ENCODE peak calls at places on chromosomes 3 and 15, in four cellular contexts. One of them, this sample, is unnamed. For H3K27me3, the result is how much of the 10 kb centered on the place peaks cover.

GRCh38 chr15:84859143-84859542 is 25.3 kb upstream of the SLC28A1 start:
- DNase-seq in H9: no peak
- DNase-seq in osteoblast: no peak
- DNase-seq in mammary epithelial cell: peak
- DNase-seq in this sample: no peak

GRCh38 chr3:80099559-80099958 is 331.8 kb upstream of the ROBO1 start:
- DNase-seq in H9: no peak
- DNase-seq in osteoblast: no peak
- DNase-seq in mammary epithelial cell: no peak
- DNase-seq in this sample: no peak

GRCh38 chr3:178444416-178444815 is 91.8 kb upstream of the KCNMB2 start:
- DNase-seq in mammary epithelial cell: no peak
- DNase-seq in osteoblast: no peak
- DNase-seq in H9: no peak
- DNase-seq in this sample: no peak

GRCh38 chr3:156455839-156456238 is 99.1 kb downstream of the SSR3 start:
- DNase-seq in mammary epithelial cell: no peak
- DNase-seq in osteoblast: no peak
- DNase-seq in H9: peak
- DNase-seq in this sample: no peak

GRCh38 chr3:133934996-133935842 is 39.5 kb upstream of the RAB6B start:
- DNase-seq in mammary epithelial cell: no peak
- DNase-seq in H9: peak
- DNase-seq in osteoblast: no peak
- DNase-seq in this sample: peak

GRCh38 chr3:186536883-186537553 is 7.2 kb downstream of the CRYGS start:
- DNase-seq in H9: no peak
- DNase-seq in osteoblast: no peak
- DNase-seq in mammary epithelial cell: no peak
- DNase-seq in this sample: no peak

GRCh38 chr3:9884555-9885165 is 4.6 kb upstream of the CIDEC start:
- DNase-seq in osteoblast: peak
- DNase-seq in mammary epithelial cell: peak
- DNase-seq in H9: no peak
- DNase-seq in this sample: no peak

GRCh38 chr3:88203537-88204143 is 53.9 kb downstream of the C3orf38 start:
- DNase-seq in osteoblast: peak
- DNase-seq in H9: peak
- DNase-seq in mammary epithelial cell: peak
- DNase-seq in this sample: no peak

GRCh38 chr3:129575987-129576364 is 30.5 kb downstream of the PLXND1 start:
- DNase-seq in H9: no peak
- DNase-seq in osteoblast: no peak
- DNase-seq in mammary epithelial cell: no peak
- DNase-seq in this sample: no peak

GRCh38 chr3:186570941-186571643 is 572 bp downstream of the DNAJB11 start:
- DNase-seq in H9: no peak
- DNase-seq in mammary epithelial cell: no peak
- DNase-seq in osteoblast: peak
- DNase-seq in this sample: no peak

GRCh38 chr3:132006605-132007204 is 28.1 kb downstream of the CPNE4 start:
- DNase-seq in osteoblast: peak
- DNase-seq in mammary epithelial cell: peak
- DNase-seq in H9: peak
- DNase-seq in this sample: no peak

GRCh38 chr3:134369231-134369741 is 5.0 kb downstream of the AMOTL2 start:
- DNase-seq in H9: peak
- DNase-seq in osteoblast: peak
- DNase-seq in mammary epithelial cell: no peak
- DNase-seq in this sample: no peak

GRCh38 chr3:110969229-110970211 is 102.1 kb upstream of the NECTIN3 start:
- DNase-seq in osteoblast: no peak
- DNase-seq in mammary epithelial cell: no peak
- DNase-seq in H9: no peak
- DNase-seq in this sample: no peak

GRCh38 chr3:9231488-9231887 is 18.0 kb downstream of the SRGAP3 start:
- DNase-seq in mammary epithelial cell: no peak
- DNase-seq in H9: no peak
- DNase-seq in osteoblast: no peak
- DNase-seq in this sample: no peak

GRCh38 chr3:21435871-21436270 is 315.1 kb downstream of the ZNF385D start:
- DNase-seq in mammary epithelial cell: peak
- DNase-seq in osteoblast: no peak
- DNase-seq in H9: no peak
- DNase-seq in this sample: no peak

GRCh38 chr3:71997066-71997653 is 212.2 kb upstream of the PROK2 start:
- DNase-seq in osteoblast: no peak
- DNase-seq in mammary epithelial cell: no peak
- DNase-seq in H9: no peak
- DNase-seq in this sample: no peak

GRCh38 chr3:178384302-178384939 is 151.8 kb upstream of the KCNMB2 start:
- DNase-seq in mammary epithelial cell: no peak
- DNase-seq in osteoblast: no peak
- DNase-seq in H9: no peak
- DNase-seq in this sample: no peak

GRCh38 chr3:72031581-72031980 is 246.6 kb upstream of the PROK2 start:
- DNase-seq in H9: no peak
- DNase-seq in osteoblast: peak
- DNase-seq in mammary epithelial cell: peak
- DNase-seq in this sample: no peak

GRCh38 chr3:155581579-155581978 is 163.3 kb downstream of the PLCH1 start:
- DNase-seq in H9: no peak
- DNase-seq in mammary epithelial cell: no peak
- DNase-seq in osteoblast: no peak
- DNase-seq in this sample: no peak

GRCh38 chr15:40104865-40105516 is 3.7 kb downstream of the BMF start:
- DNase-seq in osteoblast: peak
- DNase-seq in mammary epithelial cell: peak
- DNase-seq in H9: peak
- DNase-seq in this sample: no peak

GRCh38 chr3:189947948-189948723 is 172.6 kb downstream of the P3H2 start:
- DNase-seq in H9: no peak
- DNase-seq in mammary epithelial cell: peak
- DNase-seq in osteoblast: no peak
- DNase-seq in this sample: no peak

GRCh38 chr3:71065764-71066013 is 517.8 kb downstream of the FOXP1 start:
- DNase-seq in mammary epithelial cell: no peak
- DNase-seq in osteoblast: no peak
- DNase-seq in H9: no peak
- DNase-seq in this sample: no peak

GRCh38 chr15:79310612-79310984 is 314 bp upstream of the TMED3 start:
- DNase-seq in mammary epithelial cell: peak
- DNase-seq in H9: no peak
- DNase-seq in osteoblast: no peak
- DNase-seq in this sample: no peak

GRCh38 chr15:90679959-90680358 is 37.2 kb upstream of the BLM start:
- DNase-seq in mammary epithelial cell: no peak
- DNase-seq in osteoblast: no peak
- DNase-seq in H9: no peak
- DNase-seq in this sample: no peak

GRCh38 chr15:73826711-73827243 is 46.6 kb upstream of the TBC1D21 start:
- DNase-seq in mammary epithelial cell: peak
- DNase-seq in osteoblast: no peak
- DNase-seq in H9: no peak
- DNase-seq in this sample: no peak

GRCh38 chr15:73832657-73833056 is 40.7 kb upstream of the TBC1D21 start:
- DNase-seq in osteoblast: no peak
- DNase-seq in mammary epithelial cell: no peak
- DNase-seq in H9: no peak
- DNase-seq in this sample: no peak
- H3K27me3 ChIP-seq in osteoblast: under half
- H3K27me3 ChIP-seq in mammary epithelial cell: under half
- H3K27me3 ChIP-seq in H9: under half
- H3K27me3 ChIP-seq in this sample: under half

GRCh38 chr15:41975679-41976078 is 3.3 kb upstream of the EHD4 start:
- DNase-seq in mammary epithelial cell: no peak
- DNase-seq in H9: no peak
- DNase-seq in osteoblast: no peak
- DNase-seq in this sample: no peak
- H3K27me3 ChIP-seq in mammary epithelial cell: under half
- H3K27me3 ChIP-seq in H9: under half
- H3K27me3 ChIP-seq in osteoblast: under half
- H3K27me3 ChIP-seq in this sample: under half

GRCh38 chr3:39601241-39601640 is 133.8 kb downstream of the MOBP start:
- DNase-seq in mammary epithelial cell: no peak
- DNase-seq in H9: no peak
- DNase-seq in osteoblast: no peak
- DNase-seq in this sample: no peak
- H3K27me3 ChIP-seq in mammary epithelial cell: under half
- H3K27me3 ChIP-seq in H9: under half
- H3K27me3 ChIP-seq in osteoblast: under half
- H3K27me3 ChIP-seq in this sample: under half

GRCh38 chr3:39237012-39237411 is 42.8 kb downstream of the CX3CR1 start:
- DNase-seq in H9: no peak
- DNase-seq in mammary epithelial cell: no peak
- DNase-seq in osteoblast: no peak
- DNase-seq in this sample: no peak
- H3K27me3 ChIP-seq in H9: under half
- H3K27me3 ChIP-seq in mammary epithelial cell: under half
- H3K27me3 ChIP-seq in osteoblast: under half
- H3K27me3 ChIP-seq in this sample: under half

DNA sequence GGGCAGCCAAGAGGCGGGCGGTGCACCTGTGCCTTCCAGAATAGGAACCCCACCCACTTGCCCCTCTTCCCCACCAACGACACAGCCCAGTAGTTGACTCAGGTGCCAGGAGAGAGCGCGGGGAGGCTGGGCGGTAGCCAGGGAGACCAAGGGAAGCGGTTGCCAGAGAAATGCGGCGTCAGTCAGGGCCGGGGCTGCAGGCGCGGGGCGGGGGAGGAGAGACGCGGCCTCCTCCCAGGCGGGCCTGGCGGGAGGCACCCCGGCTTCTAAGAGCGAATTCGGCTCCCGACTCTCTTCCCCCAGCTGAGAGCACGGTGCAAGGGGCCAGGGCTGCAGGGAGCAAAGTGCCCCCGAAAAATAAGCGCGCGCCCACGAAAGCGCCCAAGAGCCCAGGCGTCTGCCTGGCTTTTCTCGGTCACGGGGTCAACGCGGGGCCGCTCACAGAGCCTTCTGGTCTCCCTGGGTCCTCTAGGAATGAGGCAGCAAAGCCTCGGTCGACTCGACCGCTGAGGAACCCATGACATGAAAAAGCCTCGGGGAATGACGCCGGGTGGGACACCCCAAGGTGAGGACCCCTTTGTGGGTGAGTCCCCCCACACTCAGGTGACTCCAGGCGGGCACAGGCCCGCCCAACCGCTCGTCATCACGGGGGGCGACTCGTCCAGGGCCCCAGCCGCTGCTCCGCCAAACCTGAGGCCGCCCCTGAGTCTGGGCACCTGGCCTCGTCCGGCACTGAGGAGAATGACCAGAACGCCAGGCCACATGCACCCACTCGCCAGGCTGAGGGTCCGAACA is 716 bp downstream of the CPEB1 start:
- DNase-seq in H9: peak
- DNase-seq in osteoblast: no peak
- DNase-seq in mammary epithelial cell: no peak
- DNase-seq in this sample: no peak
- H3K27me3 ChIP-seq in H9: under half
- H3K27me3 ChIP-seq in osteoblast: half or more
- H3K27me3 ChIP-seq in mammary epithelial cell: under half
- H3K27me3 ChIP-seq in this sample: under half

GRCh38 chr3:45772341-45773035 is 23.8 kb downstream of the SLC6A20 start:
- DNase-seq in mammary epithelial cell: no peak
- DNase-seq in osteoblast: no peak
- DNase-seq in H9: no peak
- DNase-seq in this sample: peak
- H3K27me3 ChIP-seq in mammary epithelial cell: under half
- H3K27me3 ChIP-seq in osteoblast: under half
- H3K27me3 ChIP-seq in H9: under half
- H3K27me3 ChIP-seq in this sample: under half

GRCh38 chr3:4509043-4509442 is 15.9 kb downstream of the ITPR1 start:
- DNase-seq in H9: no peak
- DNase-seq in mammary epithelial cell: no peak
- DNase-seq in osteoblast: no peak
- DNase-seq in this sample: no peak
- H3K27me3 ChIP-seq in H9: under half
- H3K27me3 ChIP-seq in mammary epithelial cell: under half
- H3K27me3 ChIP-seq in osteoblast: under half
- H3K27me3 ChIP-seq in this sample: under half

DNA sequence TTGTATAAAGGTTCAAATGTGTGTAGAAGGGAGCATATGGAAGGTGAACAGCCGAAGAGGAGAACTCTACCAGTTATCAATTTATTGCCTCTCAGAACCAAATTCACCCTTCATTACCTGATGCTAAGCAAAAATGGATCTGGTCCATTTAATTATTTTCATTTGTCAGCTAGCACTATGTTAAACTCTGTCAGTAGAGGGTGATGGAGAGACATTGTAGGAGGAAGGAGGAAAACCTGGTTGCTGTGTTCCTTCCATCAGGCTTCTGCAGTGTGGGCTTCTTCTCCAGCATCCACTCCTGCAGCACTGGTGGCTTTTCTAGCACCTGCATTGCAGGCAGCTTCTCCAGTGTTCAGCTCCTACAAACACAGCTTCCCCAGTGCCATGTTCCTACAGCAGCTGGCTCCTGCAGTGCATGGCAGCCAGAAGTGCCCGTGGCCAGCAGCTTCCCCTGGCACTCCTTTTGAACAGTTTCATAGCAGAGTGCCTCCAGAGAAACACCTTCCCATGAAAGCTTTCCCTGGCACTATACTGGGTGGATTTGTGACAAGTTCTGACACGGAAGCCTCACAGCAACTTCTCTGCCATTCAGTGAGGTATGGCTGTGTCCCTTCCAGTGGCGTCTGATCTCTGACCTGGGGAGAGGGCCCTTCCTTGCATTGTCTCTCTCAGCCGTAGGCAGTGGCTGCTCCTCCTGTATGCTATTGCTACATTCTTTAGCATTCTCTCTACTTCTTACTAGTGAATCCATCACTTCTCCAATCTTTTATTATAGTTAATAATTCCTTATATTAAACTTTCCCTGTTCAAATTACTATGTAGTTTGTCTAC is 14.6 kb upstream of the IL17RD start:
- DNase-seq in H9: no peak
- DNase-seq in mammary epithelial cell: no peak
- DNase-seq in osteoblast: peak
- DNase-seq in this sample: no peak
- H3K27me3 ChIP-seq in H9: under half
- H3K27me3 ChIP-seq in mammary epithelial cell: under half
- H3K27me3 ChIP-seq in osteoblast: under half
- H3K27me3 ChIP-seq in this sample: under half

This sample was measured in vagina.